ENCODE peak calls at places on chromosomes 5 and 9, in seven cellular contexts. One of them, this sample, is unnamed. For H3K4me1, the result is how much of the 10 kb centered on the place peaks cover.

GRCh38 chr9:73093016-73093739 is 58.5 kb upstream of the ANXA1 start:
- DNase-seq in IMR-90: no peak
- DNase-seq in trophoblast cell: no peak
- DNase-seq in H1: no peak
- DNase-seq in mesendoderm: no peak
- DNase-seq in mesenchymal stem cell: no peak
- DNase-seq in neuronal stem cell: no peak
- DNase-seq in this sample: no peak

GRCh38 chr5:73233461-73234151 is 60.6 kb downstream of the TMEM174 start:
- DNase-seq in trophoblast cell: peak
- DNase-seq in IMR-90: no peak
- DNase-seq in H1: peak
- DNase-seq in neuronal stem cell: peak
- DNase-seq in mesenchymal stem cell: peak
- DNase-seq in mesendoderm: peak
- DNase-seq in this sample: peak

GRCh38 chr5:34866989-34867471 is 28.1 kb downstream of the TTC23L start:
- DNase-seq in IMR-90: no peak
- DNase-seq in mesenchymal stem cell: no peak
- DNase-seq in mesendoderm: peak
- DNase-seq in neuronal stem cell: no peak
- DNase-seq in H1: no peak
- DNase-seq in trophoblast cell: no peak
- DNase-seq in this sample: no peak

GRCh38 chr5:139385061-139385889 is 2.2 kb upstream of the SLC23A1 start:
- DNase-seq in neuronal stem cell: no peak
- DNase-seq in H1: no peak
- DNase-seq in trophoblast cell: peak
- DNase-seq in mesendoderm: no peak
- DNase-seq in IMR-90: no peak
- DNase-seq in mesenchymal stem cell: peak
- DNase-seq in this sample: no peak

GRCh38 chr9:87725356-87725899 is 491 bp upstream of the CTSL start:
- DNase-seq in neuronal stem cell: no peak
- DNase-seq in IMR-90: peak
- DNase-seq in mesenchymal stem cell: no peak
- DNase-seq in trophoblast cell: no peak
- DNase-seq in mesendoderm: peak
- DNase-seq in H1: no peak
- DNase-seq in this sample: peak

GRCh38 chr9:21677834-21678233 is 124.6 kb upstream of the MTAP start:
- DNase-seq in mesenchymal stem cell: peak
- DNase-seq in trophoblast cell: peak
- DNase-seq in IMR-90: peak
- DNase-seq in mesendoderm: no peak
- DNase-seq in neuronal stem cell: no peak
- DNase-seq in H1: no peak
- DNase-seq in this sample: no peak

GRCh38 chr9:126126012-126126411 is 200.6 kb upstream of the MVB12B start:
- DNase-seq in mesendoderm: no peak
- DNase-seq in trophoblast cell: no peak
- DNase-seq in H1: peak
- DNase-seq in neuronal stem cell: no peak
- DNase-seq in IMR-90: no peak
- DNase-seq in mesenchymal stem cell: no peak
- DNase-seq in this sample: no peak

GRCh38 chr9:116350213-116350612 is 196.6 kb downstream of the PAPPA start:
- DNase-seq in mesendoderm: no peak
- DNase-seq in IMR-90: no peak
- DNase-seq in trophoblast cell: no peak
- DNase-seq in H1: no peak
- DNase-seq in neuronal stem cell: no peak
- DNase-seq in mesenchymal stem cell: no peak
- DNase-seq in this sample: no peak

GRCh38 chr9:129586647-129587046 is 34.3 kb downstream of the C9orf50 start:
- DNase-seq in neuronal stem cell: no peak
- DNase-seq in trophoblast cell: no peak
- DNase-seq in IMR-90: no peak
- DNase-seq in H1: no peak
- DNase-seq in mesenchymal stem cell: no peak
- DNase-seq in mesendoderm: no peak
- DNase-seq in this sample: no peak

GRCh38 chr5:124644138-124644537 is 102.3 kb downstream of the ZNF608 start:
- DNase-seq in IMR-90: peak
- DNase-seq in neuronal stem cell: no peak
- DNase-seq in H1: peak
- DNase-seq in mesendoderm: no peak
- DNase-seq in trophoblast cell: no peak
- DNase-seq in mesenchymal stem cell: peak
- DNase-seq in this sample: no peak

GRCh38 chr9:114007991-114008666 is 70.0 kb downstream of the AMBP start:
- DNase-seq in IMR-90: no peak
- DNase-seq in trophoblast cell: no peak
- DNase-seq in mesendoderm: no peak
- DNase-seq in mesenchymal stem cell: no peak
- DNase-seq in neuronal stem cell: no peak
- DNase-seq in H1: peak
- DNase-seq in this sample: peak

GRCh38 chr5:139765040-139765408 is 30.6 kb upstream of the PSD2 start:
- DNase-seq in neuronal stem cell: no peak
- DNase-seq in mesendoderm: no peak
- DNase-seq in IMR-90: no peak
- DNase-seq in H1: no peak
- DNase-seq in trophoblast cell: no peak
- DNase-seq in mesenchymal stem cell: no peak
- DNase-seq in this sample: no peak

GRCh38 chr9:114178756-114179450 is 23.6 kb downstream of the COL27A1 start:
- DNase-seq in mesenchymal stem cell: peak
- DNase-seq in neuronal stem cell: no peak
- DNase-seq in trophoblast cell: no peak
- DNase-seq in IMR-90: no peak
- DNase-seq in H1: no peak
- DNase-seq in mesendoderm: no peak
- DNase-seq in this sample: no peak

GRCh38 chr5:33299621-33300208 is 141.1 kb upstream of the TARS1 start:
- DNase-seq in IMR-90: peak
- DNase-seq in H1: no peak
- DNase-seq in trophoblast cell: peak
- DNase-seq in mesenchymal stem cell: peak
- DNase-seq in neuronal stem cell: no peak
- DNase-seq in mesendoderm: peak
- DNase-seq in this sample: no peak

GRCh38 chr5:16568875-16569580 is 47.8 kb downstream of the RETREG1 start:
- DNase-seq in mesendoderm: no peak
- DNase-seq in mesenchymal stem cell: no peak
- DNase-seq in H1: no peak
- DNase-seq in trophoblast cell: peak
- DNase-seq in neuronal stem cell: no peak
- DNase-seq in IMR-90: no peak
- DNase-seq in this sample: no peak

GRCh38 chr9:127987103-127987614 is 6.4 kb upstream of the EEIG1 start:
- DNase-seq in neuronal stem cell: no peak
- DNase-seq in H1: no peak
- DNase-seq in mesenchymal stem cell: no peak
- DNase-seq in mesendoderm: no peak
- DNase-seq in IMR-90: no peak
- DNase-seq in trophoblast cell: no peak
- DNase-seq in this sample: no peak

GRCh38 chr9:16732546-16732945 is 137.9 kb downstream of the BNC2 start:
- DNase-seq in H1: no peak
- DNase-seq in mesendoderm: no peak
- DNase-seq in IMR-90: no peak
- DNase-seq in trophoblast cell: no peak
- DNase-seq in mesenchymal stem cell: no peak
- DNase-seq in neuronal stem cell: no peak
- DNase-seq in this sample: no peak

GRCh38 chr9:77648458-77649108 is 461 bp upstream of the GNA14 start:
- DNase-seq in H1: peak
- DNase-seq in IMR-90: no peak
- DNase-seq in neuronal stem cell: peak
- DNase-seq in trophoblast cell: peak
- DNase-seq in mesenchymal stem cell: peak
- DNase-seq in mesendoderm: peak
- DNase-seq in this sample: peak

GRCh38 chr9:137025120-137025966 is 2.7 kb downstream of the ABCA2 start:
- DNase-seq in IMR-90: no peak
- DNase-seq in H1: no peak
- DNase-seq in trophoblast cell: no peak
- DNase-seq in mesendoderm: no peak
- DNase-seq in mesenchymal stem cell: no peak
- DNase-seq in neuronal stem cell: no peak
- DNase-seq in this sample: peak

GRCh38 chr9:69019808-69020207 is 5.9 kb upstream of the PRKACG start:
- DNase-seq in IMR-90: no peak
- DNase-seq in H1: no peak
- DNase-seq in neuronal stem cell: no peak
- DNase-seq in trophoblast cell: no peak
- DNase-seq in mesendoderm: no peak
- DNase-seq in mesenchymal stem cell: no peak
- DNase-seq in this sample: no peak

GRCh38 chr5:73447234-73448071 is 1.1 kb downstream of the FOXD1 start:
- DNase-seq in trophoblast cell: peak
- DNase-seq in neuronal stem cell: no peak
- DNase-seq in mesendoderm: peak
- DNase-seq in mesenchymal stem cell: peak
- DNase-seq in H1: peak
- DNase-seq in IMR-90: peak
- DNase-seq in this sample: peak

GRCh38 chr9:90433398-90433890 is 209.2 kb downstream of the DIRAS2 start:
- DNase-seq in mesendoderm: peak
- DNase-seq in mesenchymal stem cell: peak
- DNase-seq in trophoblast cell: peak
- DNase-seq in neuronal stem cell: peak
- DNase-seq in H1: peak
- DNase-seq in IMR-90: no peak
- DNase-seq in this sample: peak

GRCh38 chr9:130662099-130662926 is 2.1 kb upstream of the PRDM12 start:
- DNase-seq in IMR-90: no peak
- DNase-seq in mesendoderm: no peak
- DNase-seq in trophoblast cell: no peak
- DNase-seq in mesenchymal stem cell: no peak
- DNase-seq in neuronal stem cell: no peak
- DNase-seq in H1: no peak
- DNase-seq in this sample: peak
- H3K4me1 ChIP-seq in IMR-90: under half
- H3K4me1 ChIP-seq in mesendoderm: under half
- H3K4me1 ChIP-seq in trophoblast cell: under half
- H3K4me1 ChIP-seq in mesenchymal stem cell: under half
- H3K4me1 ChIP-seq in neuronal stem cell: under half
- H3K4me1 ChIP-seq in H1: under half
- H3K4me1 ChIP-seq in this sample: under half

GRCh38 chr5:40873481-40873880 is 32.3 kb downstream of the CARD6 start:
- DNase-seq in H1: no peak
- DNase-seq in IMR-90: no peak
- DNase-seq in neuronal stem cell: no peak
- DNase-seq in trophoblast cell: no peak
- DNase-seq in mesendoderm: no peak
- DNase-seq in mesenchymal stem cell: no peak
- DNase-seq in this sample: no peak

GRCh38 chr5:40882291-40882690 is 27.0 kb upstream of the C7 start:
- DNase-seq in IMR-90: no peak
- DNase-seq in H1: no peak
- DNase-seq in trophoblast cell: no peak
- DNase-seq in mesendoderm: no peak
- DNase-seq in neuronal stem cell: no peak
- DNase-seq in mesenchymal stem cell: no peak
- DNase-seq in this sample: no peak

GRCh38 chr5:40875958-40876357 is 33.3 kb upstream of the C7 start:
- DNase-seq in mesenchymal stem cell: no peak
- DNase-seq in IMR-90: no peak
- DNase-seq in mesendoderm: no peak
- DNase-seq in H1: no peak
- DNase-seq in trophoblast cell: no peak
- DNase-seq in neuronal stem cell: no peak
- DNase-seq in this sample: no peak

GRCh38 chr5:40877371-40877988 is 31.8 kb upstream of the C7 start:
- DNase-seq in mesendoderm: no peak
- DNase-seq in mesenchymal stem cell: no peak
- DNase-seq in IMR-90: no peak
- DNase-seq in H1: no peak
- DNase-seq in trophoblast cell: peak
- DNase-seq in neuronal stem cell: no peak
- DNase-seq in this sample: no peak

GRCh38 chr5:40879163-40879942 is 29.9 kb upstream of the C7 start:
- DNase-seq in trophoblast cell: peak
- DNase-seq in mesendoderm: peak
- DNase-seq in neuronal stem cell: no peak
- DNase-seq in H1: no peak
- DNase-seq in IMR-90: peak
- DNase-seq in mesenchymal stem cell: peak
- DNase-seq in this sample: no peak
- H3K4me2 ChIP-seq in trophoblast cell: no peak
- H3K4me2 ChIP-seq in mesendoderm: no peak
- H3K4me2 ChIP-seq in neuronal stem cell: no peak
- H3K4me2 ChIP-seq in H1: no peak
- H3K4me2 ChIP-seq in IMR-90: peak
- H3K4me2 ChIP-seq in mesenchymal stem cell: no peak
- H3K4me2 ChIP-seq in this sample: no peak

GRCh38 chr9:138112791-138113600 is 235.4 kb downstream of the CACNA1B start:
- DNase-seq in trophoblast cell: no peak
- DNase-seq in IMR-90: no peak
- DNase-seq in mesendoderm: no peak
- DNase-seq in neuronal stem cell: no peak
- DNase-seq in H1: no peak
- DNase-seq in mesenchymal stem cell: no peak
- DNase-seq in this sample: peak
- H4K8ac ChIP-seq in trophoblast cell: no peak
- H4K8ac ChIP-seq in IMR-90: no peak
- H4K8ac ChIP-seq in mesendoderm: no peak
- H4K8ac ChIP-seq in neuronal stem cell: no peak
- H4K8ac ChIP-seq in H1: no peak
- H4K8ac ChIP-seq in mesenchymal stem cell: no peak
- H4K8ac ChIP-seq in this sample: no peak

DNA sequence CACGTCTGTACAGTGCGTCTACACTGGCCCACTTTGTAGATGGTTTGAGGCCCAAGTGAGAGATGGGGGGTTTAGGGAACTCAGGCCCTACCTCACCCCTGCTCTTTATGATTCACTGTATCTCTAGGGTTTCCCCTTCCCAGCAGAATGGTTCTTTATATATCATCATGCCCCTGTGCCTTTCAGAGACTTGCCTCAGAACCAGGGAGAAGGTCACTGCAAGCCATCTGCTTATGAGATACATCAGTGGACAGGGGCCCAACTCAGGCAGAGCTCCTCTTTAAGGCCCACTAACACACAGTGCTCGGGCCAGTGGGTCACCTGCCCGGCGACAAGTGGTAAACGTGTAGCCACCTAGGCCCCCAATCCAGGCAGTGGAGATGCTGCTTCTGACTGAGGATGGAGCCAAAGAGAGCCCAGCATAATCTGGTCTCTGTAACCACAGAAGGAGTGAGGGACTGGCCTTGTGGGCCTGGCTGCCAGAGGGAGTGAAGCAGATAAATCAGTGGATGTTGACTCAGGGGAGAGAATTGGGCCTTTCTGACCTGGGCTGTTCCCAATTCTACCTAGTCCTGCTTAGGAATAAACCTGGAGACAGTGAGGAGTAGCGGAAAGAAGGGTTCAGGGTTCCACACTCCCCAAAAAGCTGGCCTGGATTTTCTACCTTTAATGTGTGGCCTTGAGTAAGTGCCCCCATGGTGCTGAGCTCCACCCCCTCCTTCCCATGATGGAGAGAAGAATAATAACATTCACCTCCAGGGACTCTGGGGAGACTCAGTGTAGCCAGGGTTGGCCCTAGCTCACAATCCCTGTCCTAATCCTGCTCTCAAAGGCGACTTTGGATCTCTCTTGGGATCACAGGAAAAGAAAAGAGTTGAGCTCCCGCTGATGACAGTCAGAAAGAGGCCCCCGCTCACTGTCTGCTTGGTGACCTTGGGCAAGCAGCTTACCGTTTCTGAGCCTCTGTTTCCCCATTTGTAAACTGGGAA is 2.8 kb upstream of the DUSP1 start:
- DNase-seq in mesendoderm: no peak
- DNase-seq in trophoblast cell: peak
- DNase-seq in neuronal stem cell: no peak
- DNase-seq in mesenchymal stem cell: peak
- DNase-seq in IMR-90: peak
- DNase-seq in H1: no peak
- DNase-seq in this sample: no peak
- H3K4me1 ChIP-seq in mesendoderm: under half
- H3K4me1 ChIP-seq in trophoblast cell: under half
- H3K4me1 ChIP-seq in neuronal stem cell: under half
- H3K4me1 ChIP-seq in mesenchymal stem cell: under half
- H3K4me1 ChIP-seq in IMR-90: under half
- H3K4me1 ChIP-seq in H1: under half
- H3K4me1 ChIP-seq in this sample: under half

This sample was measured in H9.